ENCODE peak calls at places on chromosomes 11 and 22, in seven cellular contexts. V is naive thymus-derived CD4-positive, alpha-beta T cell; D is AG09309; R is epithelial cell of esophagus; A is esophagus squamous epithelium; L is HL-60; Q is heart left ventricle. T is an unnamed sample.

GRCh38 chr11:102400603-102401002 is 52.0 kb downstream of the TMEM123 start:
- DNase-seq in A (no peak), Q (no peak), R (no peak), D (no peak), V (no peak), L (no peak), T (no peak)

GRCh38 chr22:27534720-27535125 is 266.8 kb downstream of the MN1 start:
- DNase-seq in Q (no peak), R (peak), V (no peak), L (no peak), D (peak), A (no peak), T (peak)

GRCh38 chr11:25612806-25613205 is 719.1 kb upstream of the ANO3 start:
- DNase-seq in R (no peak), V (no peak), Q (no peak), A (no peak), L (no peak), D (no peak), T (no peak)

GRCh38 chr11:17986007-17986710 is 26.7 kb downstream of the SERGEF start:
- DNase-seq in R (peak), Q (peak), A (no peak), V (no peak), D (peak), L (no peak), T (no peak)

GRCh38 chr22:42280836-42281235 is 10.4 kb upstream of the TCF20 start:
- DNase-seq in R (peak), V (no peak), Q (no peak), D (no peak), L (no peak), A (no peak), T (no peak)

GRCh38 chr11:3808846-3809623 is 675 bp downstream of the PGAP2 start:
- DNase-seq in Q (no peak), V (peak), L (peak), A (no peak), R (peak), D (no peak), T (no peak)

GRCh38 chr22:27238935-27239510 is 562.5 kb downstream of the MN1 start:
- DNase-seq in L (no peak), D (peak), A (no peak), R (peak), V (no peak), Q (peak), T (peak)

GRCh38 chr22:37186228-37186996 is 1.6 kb downstream of the C1QTNF6 start:
- DNase-seq in L (peak), A (no peak), D (peak), Q (peak), V (peak), R (peak), T (no peak)

GRCh38 chr11:133413726-133414125 is 118.6 kb downstream of the OPCML start:
- DNase-seq in L (no peak), V (no peak), R (no peak), A (no peak), Q (no peak), D (no peak), T (no peak)

GRCh38 chr11:133408936-133409335 is 123.4 kb downstream of the OPCML start:
- DNase-seq in D (no peak), Q (no peak), A (no peak), V (no peak), R (no peak), L (no peak), T (no peak)

GRCh38 chr11:133406493-133406892 is 125.8 kb downstream of the OPCML start:
- DNase-seq in V (no peak), D (no peak), L (no peak), A (no peak), R (no peak), Q (no peak), T (no peak)

GRCh38 chr11:133408402-133408801 is 123.9 kb downstream of the OPCML start:
- DNase-seq in Q (no peak), D (no peak), R (no peak), V (no peak), A (no peak), L (no peak), T (no peak)

DNA sequence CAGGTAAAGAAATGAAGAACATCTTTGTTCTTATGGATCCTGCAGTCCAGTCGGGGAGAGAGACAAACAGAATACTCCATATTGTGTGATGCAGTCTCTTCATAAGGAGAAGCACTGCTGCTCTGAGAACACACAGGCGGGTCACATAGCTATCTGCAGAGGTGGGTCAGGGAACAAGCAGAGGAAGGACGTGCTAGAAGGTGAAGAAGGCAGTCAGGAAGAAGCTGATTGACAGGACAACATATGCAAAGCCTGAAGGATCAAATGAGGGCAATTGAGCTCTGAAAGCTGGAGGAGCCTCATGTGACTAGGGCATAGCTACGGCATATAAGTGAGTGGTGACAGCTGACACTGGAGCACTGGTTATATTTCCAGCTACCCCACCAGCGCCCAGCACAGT is 122.5 kb downstream of the OPCML start:
- DNase-seq in V (no peak), Q (no peak), R (no peak), A (no peak), D (no peak), L (no peak), T (no peak)
- H3K4me3 ChIP-seq in V (no peak), Q (no peak), R (no peak), A (no peak), D (no peak), L (no peak), T (no peak)

DNA sequence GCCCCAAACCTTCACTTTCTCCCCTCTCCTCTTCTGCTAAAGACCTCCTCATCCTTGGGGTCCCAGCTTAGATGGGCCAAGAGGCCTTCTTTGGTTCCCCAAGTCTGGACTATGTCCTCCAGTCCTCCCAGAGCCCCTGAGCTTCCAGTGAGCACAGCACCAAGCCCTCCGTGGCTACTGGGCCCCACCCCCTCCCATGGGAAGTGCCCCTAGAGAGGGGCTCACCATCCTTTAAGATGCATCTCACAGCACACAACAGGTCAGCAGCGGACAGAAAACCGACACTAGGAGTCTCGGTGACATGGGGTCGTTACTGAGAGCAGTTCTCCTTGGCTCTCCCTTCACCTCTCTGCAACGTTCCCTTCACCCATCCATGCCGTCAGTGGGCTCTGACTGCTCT is 2.7 kb downstream of the LRRC32 start:
- DNase-seq in V (no peak), A (no peak), D (no peak), Q (peak), L (no peak), R (no peak), T (no peak)
- H3K4me3 ChIP-seq in V (no peak), A (peak), D (no peak), Q (peak), L (no peak), R (no peak), T (no peak)

GRCh38 chr11:66412110-66412509 is 8.7 kb upstream of the NPAS4 start:
- DNase-seq in V (no peak), R (no peak), Q (no peak), D (no peak), L (no peak), A (no peak), T (no peak)
- H3K4me3 ChIP-seq in V (no peak), R (no peak), Q (no peak), D (no peak), L (no peak), A (no peak), T (no peak)

GRCh38 chr11:65418681-65419459 is 3.7 kb upstream of the NEAT1 start:
- DNase-seq in D (peak), R (peak), V (peak), Q (peak), A (peak), L (peak), T (no peak)
- H3K4me3 ChIP-seq in D (peak), R (peak), V (peak), Q (peak), A (peak), L (peak), T (peak)

GRCh38 chr11:60378359-60378758 is at the start of gene MS4A7:
- DNase-seq in L (peak), D (no peak), Q (peak), A (no peak), R (no peak), V (no peak), T (no peak)
- H3K4me3 ChIP-seq in L (peak), D (no peak), Q (peak), A (peak), R (no peak), V (no peak), T (no peak)

GRCh38 chr22:24432059-24432853 is 4.9 kb downstream of the ADORA2A start:
- DNase-seq in L (no peak), R (peak), D (no peak), V (no peak), A (no peak), Q (peak), T (no peak)

GRCh38 chr22:24434472-24435322 is 7.3 kb downstream of the ADORA2A start:
- DNase-seq in L (peak), D (no peak), R (no peak), Q (peak), A (peak), V (peak), T (no peak)

GRCh38 chr22:24435323-24435645 is 7.9 kb downstream of the ADORA2A start:
- DNase-seq in Q (no peak), V (no peak), R (no peak), D (no peak), L (no peak), A (no peak), T (no peak)

GRCh38 chr22:24433001-24433867 is 5.8 kb downstream of the ADORA2A start:
- DNase-seq in R (no peak), L (no peak), A (no peak), Q (peak), V (no peak), D (no peak), T (no peak)

GRCh38 chr22:24433868-24434471 is 6.6 kb downstream of the ADORA2A start:
- DNase-seq in D (no peak), V (no peak), L (peak), Q (no peak), R (peak), A (no peak), T (no peak)
- H3K4me3 ChIP-seq in D (no peak), V (peak), L (no peak), Q (no peak), R (no peak), A (no peak), T (no peak)

GRCh38 chr11:103749158-103749557 is 287.3 kb upstream of the DDI1 start:
- DNase-seq in Q (no peak), R (peak), L (no peak), D (no peak), A (no peak), V (no peak), T (no peak)

DNA sequence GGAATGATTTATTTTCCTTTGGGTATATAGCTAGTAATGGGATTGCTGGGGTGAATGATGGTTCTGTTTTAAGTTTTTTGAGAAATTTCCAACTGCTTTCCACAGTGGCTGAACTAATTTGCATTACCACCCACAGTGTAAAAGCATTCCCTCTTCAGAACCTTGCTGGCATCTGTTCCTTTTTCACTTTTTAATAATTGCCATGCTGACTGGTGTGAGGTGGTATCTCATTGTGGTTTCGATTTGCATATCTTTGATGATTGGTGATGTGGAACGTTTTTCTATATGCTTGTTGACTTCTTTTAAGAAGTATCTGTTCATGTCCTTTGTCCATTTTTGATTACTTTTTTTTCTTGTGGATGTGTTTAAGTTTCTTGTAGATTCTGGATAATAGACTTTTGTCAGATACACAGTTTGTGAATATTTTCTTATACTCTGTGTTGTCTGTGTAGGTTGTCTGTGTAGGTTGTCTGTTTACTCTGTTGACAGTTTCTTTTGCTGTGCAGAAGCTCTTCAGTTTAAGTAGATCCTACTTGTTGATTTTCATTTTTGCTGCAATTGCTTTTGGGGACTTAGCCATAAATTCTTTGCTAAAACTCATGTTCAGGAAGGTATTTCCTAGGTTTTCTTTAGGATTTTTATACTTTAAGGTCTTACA is 291.8 kb upstream of the DDI1 start:
- DNase-seq in L (no peak), Q (no peak), R (no peak), A (no peak), V (no peak), D (no peak), T (no peak)
- H3K4me3 ChIP-seq in L (no peak), Q (no peak), R (no peak), A (no peak), V (no peak), D (no peak), T (no peak)

GRCh38 chr11:124863137-124863825 is 2.0 kb upstream of the ROBO3 start:
- DNase-seq in V (no peak), D (no peak), A (no peak), Q (no peak), R (peak), L (no peak), T (no peak)
- H3K4me3 ChIP-seq in V (no peak), D (peak), A (no peak), Q (peak), R (no peak), L (no peak), T (peak)

T was measured in AG04449.